ENCODE peak calls at places on chromosomes 4 and X, in nine cellular contexts. E is MM.1S; U is CD8-positive, alpha-beta T cell; Z is choroid plexus epithelial cell; O is body of pancreas; C is K562; V is astrocyte; L is BJ; K is ovary. N is an unnamed sample.

GRCh38 chrX:30308263-30309138 is 689 bp downstream of the NR0B1 start:
- DNase-seq in E (no peak), U (no peak), Z (peak; percentile 18), O (peak; percentile 12), C (no peak), V (no peak), L (no peak), K (peak; percentile 32), N (peak; percentile 2)

GRCh38 chrX:44400588-44400987 is 57.1 kb upstream of the EFHC2 start:
- DNase-seq in E (no peak), U (no peak), Z (peak; percentile 93), O (no peak), C (no peak), V (peak; percentile 95), L (peak; percentile 44), K (no peak), N (peak; percentile 77)

GRCh38 chr4:109977854-109978501 is 65.3 kb downstream of the EGF start:
- DNase-seq in E (peak; percentile 37), U (no peak), Z (peak; percentile 74), O (no peak), C (peak; percentile 17), V (peak; percentile 45), L (no peak), K (no peak), N (peak; percentile 58)

GRCh38 chrX:40253770-40254169 is 156.0 kb upstream of the BCOR start:
- DNase-seq in E (no peak), U (no peak), Z (no peak), O (no peak), C (peak; percentile 52), V (no peak), L (no peak), K (no peak), N (no peak)

GRCh38 chrX:74940414-74940813 is 15.2 kb upstream of the NEXMIF start:
- DNase-seq in E (no peak), U (no peak), Z (no peak), O (no peak), C (no peak), V (no peak), L (no peak), K (no peak), N (no peak)

GRCh38 chr4:72319596-72319995 is 249.4 kb downstream of the ADAMTS3 start:
- DNase-seq in E (no peak), U (no peak), Z (no peak), O (no peak), C (no peak), V (peak; percentile 64), L (peak; percentile 63), K (no peak), N (peak; percentile 82)

GRCh38 chr4:77104405-77105292 is 28.9 kb upstream of the CCNI start:
- DNase-seq in E (no peak), U (no peak), Z (peak; percentile 79), O (peak; percentile 75), C (no peak), V (peak; percentile 62), L (no peak), K (peak; percentile 66), N (peak; percentile 61)

GRCh38 chr4:7332216-7333023 is 102.3 kb downstream of the PSAPL1 start:
- DNase-seq in E (no peak), U (no peak), Z (peak; percentile 90), O (peak; percentile 31), C (no peak), V (peak; percentile 87), L (no peak), K (peak; percentile 80), N (peak; percentile 75)

GRCh38 chr4:174314770-174315169 is 31.1 kb downstream of the CEP44 start:
- DNase-seq in E (no peak), U (no peak), Z (peak; percentile 79), O (no peak), C (peak; percentile 38), V (peak; percentile 71), L (peak; percentile 12), K (no peak), N (peak; percentile 37)

GRCh38 chrX:29728639-29729038 is 486.7 kb upstream of the MAGEB2 start:
- DNase-seq in E (no peak), U (no peak), Z (peak; percentile 15), O (no peak), C (no peak), V (no peak), L (no peak), K (no peak), N (no peak)

GRCh38 chrX:37332987-37333658 is 16.0 kb upstream of the PRRG1 start:
- DNase-seq in E (no peak), U (no peak), Z (no peak), O (no peak), C (no peak), V (no peak), L (no peak), K (no peak), N (no peak)

GRCh38 chrX:100673397-100673953 is 29.5 kb downstream of the SRPX2 start:
- DNase-seq in E (no peak), U (no peak), Z (peak; percentile 94), O (no peak), C (no peak), V (peak; percentile 77), L (peak; percentile 26), K (no peak), N (peak; percentile 68)

GRCh38 chrX:40663880-40664630 is 16.7 kb upstream of the CXorf38 start:
- DNase-seq in E (no peak), U (no peak), Z (peak; percentile 69), O (no peak), C (peak; percentile 9), V (peak; percentile 5), L (peak; percentile 24), K (no peak), N (peak; percentile 70)

GRCh38 chrX:113929004-113929403 is 654.9 kb upstream of the HTR2C start:
- DNase-seq in E (peak; percentile 32), U (no peak), Z (peak; percentile 25), O (peak; percentile 17), C (peak; percentile 24), V (peak; percentile 5), L (no peak), K (no peak), N (peak; percentile 1)

GRCh38 chr4:60948008-60948407 is 252.1 kb upstream of the ADGRL3 start:
- DNase-seq in E (no peak), U (no peak), Z (peak; percentile 18), O (no peak), C (no peak), V (peak; percentile 16), L (no peak), K (no peak), N (no peak)

DNA sequence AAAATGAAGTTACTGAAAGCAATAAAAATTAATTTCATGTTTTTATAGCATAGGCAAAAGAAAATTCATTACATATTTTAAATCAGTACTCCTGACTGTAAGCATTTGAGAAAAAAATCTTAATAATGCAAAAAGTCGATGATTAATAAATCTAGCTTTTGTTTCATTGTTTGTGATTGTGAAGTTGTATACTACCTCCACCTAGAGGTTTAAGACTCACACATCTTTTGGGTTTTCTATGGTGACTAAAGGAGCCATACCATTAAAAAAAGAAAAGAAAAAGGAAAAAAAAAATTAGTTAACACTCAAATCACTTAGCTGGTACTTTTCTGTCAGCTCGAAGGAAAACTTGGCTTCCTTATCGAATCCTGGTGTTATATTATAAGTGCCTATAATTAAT is 2.0 kb downstream of the GABRA2 start:
- DNase-seq in E (no peak), U (no peak), Z (peak; percentile 6), O (no peak), C (no peak), V (no peak), L (no peak), K (no peak), N (no peak)
- TF ChIP-seq CTCF in E (no peak), U (no peak), Z (no peak), O (no peak), C (no peak), V (no peak), L (no peak), K (no peak), N (no peak)

GRCh38 chr4:185532795-185533324 is 2.4 kb downstream of the PDLIM3 start:
- DNase-seq in E (no peak), U (no peak), Z (no peak), O (no peak), C (no peak), V (no peak), L (no peak), K (no peak), N (no peak)
- H3K4me3 ChIP-seq in E (no peak overlapping the region), U (no peak overlapping the region), Z (no peak overlapping the region), O (no peak overlapping the region), C (no peak overlapping the region), V (no peak overlapping the region), L (no peak overlapping the region), K (peak overlapping the region; percentile 12), N (no peak overlapping the region)

DNA sequence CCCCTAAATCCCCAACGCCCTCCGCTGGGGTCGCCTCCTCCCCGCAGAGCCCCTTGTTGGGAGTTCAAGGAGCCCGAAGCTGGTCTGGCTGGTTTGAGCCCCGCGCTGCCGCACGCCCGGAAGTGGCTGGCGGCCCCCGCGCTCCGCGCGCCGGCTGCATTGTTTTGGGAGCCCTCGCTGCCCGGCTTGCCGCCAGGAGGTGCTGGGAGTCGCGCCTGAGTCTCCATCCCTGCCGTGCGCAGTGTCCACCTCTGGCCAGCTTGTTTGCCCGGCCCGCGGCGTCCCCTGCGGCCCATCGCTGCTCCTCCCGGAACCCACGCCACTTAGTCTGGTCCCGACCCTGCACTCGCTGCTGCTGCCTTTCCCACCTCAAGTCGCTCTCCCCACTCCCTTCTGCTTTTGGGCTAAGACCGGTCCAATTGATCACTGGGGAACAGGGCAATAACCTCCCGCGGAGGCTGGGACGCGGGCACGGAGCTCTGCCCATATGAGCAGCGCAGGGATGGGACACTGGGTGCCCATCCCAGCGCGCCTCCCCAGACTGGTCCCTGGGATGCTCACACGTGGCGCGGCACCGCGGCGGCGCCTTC is 2.2 kb upstream of the SFRP2 start:
- DNase-seq in E (no peak), U (no peak), Z (peak; percentile 13), O (peak; percentile 37), C (no peak), V (no peak), L (no peak), K (no peak), N (peak; percentile 25)
- TF ChIP-seq CTCF in E (no peak), U (no peak), Z (peak; percentile 34), O (no peak), C (peak; percentile 10), V (no peak), L (peak; percentile 32), K (no peak), N (peak; percentile 38)

GRCh38 chr4:181643466-181643865 is 599.7 kb upstream of the TENM3 start:
- DNase-seq in E (no peak), U (no peak), Z (no peak), O (no peak), C (no peak), V (no peak), L (no peak), K (no peak), N (no peak)

GRCh38 chr4:181646864-181647263 is 596.3 kb upstream of the TENM3 start:
- DNase-seq in E (no peak), U (no peak), Z (peak; percentile 84), O (no peak), C (no peak), V (peak; percentile 52), L (no peak), K (no peak), N (peak; percentile 28)

GRCh38 chr4:181650033-181650825 is 593.0 kb upstream of the TENM3 start:
- DNase-seq in E (no peak), U (no peak), Z (no peak), O (no peak), C (no peak), V (peak; percentile 58), L (no peak), K (no peak), N (peak; percentile 27)

GRCh38 chr4:181645489-181645888 is 597.7 kb upstream of the TENM3 start:
- DNase-seq in E (no peak), U (no peak), Z (no peak), O (no peak), C (no peak), V (peak; percentile 21), L (no peak), K (no peak), N (no peak)

GRCh38 chr4:181647396-181648107 is 595.6 kb upstream of the TENM3 start:
- DNase-seq in E (no peak), U (no peak), Z (peak; percentile 86), O (no peak), C (no peak), V (no peak), L (no peak), K (no peak), N (peak; percentile 24)
- H3K4me3 ChIP-seq in E (no peak overlapping the region), U (no peak overlapping the region), Z (peak overlapping the region; percentile 61), O (no peak overlapping the region), C (no peak overlapping the region), V (peak overlapping the region; percentile 14), L (peak overlapping the region; percentile 14), K (no peak overlapping the region), N (peak overlapping the region; percentile 28)

N was measured in AG10803.